ENCODE peak calls at places on chromosomes 6 and 20, in four cellular contexts. Z, W, R and A are unnamed samples.

GRCh38 chr6:57220083-57220703 is 1.9 kb downstream of the RAB23 start:
- DNase-seq in Z (no peak), W (no peak), R (no peak), A (no peak)

GRCh38 chr6:30156262-30156599 is 4.8 kb downstream of the TRIM10 start:
- DNase-seq in Z (no peak), W (no peak), R (no peak), A (no peak)

GRCh38 chr20:4245542-4245941 is 230.2 kb upstream of the RNF24 start:
- DNase-seq in R (no peak), Z (no peak), W (no peak), A (no peak)

GRCh38 chr20:57375652-57376230 is 15.5 kb upstream of the RBM38 start:
- DNase-seq in R (no peak), Z (no peak), W (no peak), A (no peak)

GRCh38 chr20:25605146-25605545 is 18.7 kb downstream of the NANP start:
- DNase-seq in W (no peak), Z (no peak), R (no peak), A (no peak)

GRCh38 chr6:86871681-86872080 is 65.6 kb upstream of the HTR1E start:
- DNase-seq in Z (no peak), W (no peak), R (no peak), A (no peak)

GRCh38 chr6:117992856-117993255 is 85.8 kb downstream of the SLC35F1 start:
- DNase-seq in Z (no peak), R (no peak), W (no peak), A (no peak)

GRCh38 chr6:166573456-166574216 is 12.8 kb downstream of the RAMACL start:
- DNase-seq in R (no peak), Z (no peak), W (no peak), A (no peak)

GRCh38 chr6:12175626-12176025 is 114.5 kb upstream of the EDN1 start:
- DNase-seq in Z (no peak), R (no peak), W (no peak), A (no peak)

GRCh38 chr6:4397307-4397706 is 261.9 kb upstream of the ECI2 start:
- DNase-seq in W (no peak), R (no peak), Z (no peak), A (no peak)